ENCODE peak calls at places on chromosome 6, in five cellular contexts. M, G, A, Q and F are unnamed samples.
A peak's percentile ranks its signal among the peaks of the same experiment; 100 is the strongest.

GRCh38 chr6:11615214-11615602 is 77.7 kb downstream of the TMEM170B start:
- DNase-seq in Q (no peak), M (no peak), G (no peak), A (no peak), F (no peak)

GRCh38 chr6:130671119-130672104 is 155.8 kb upstream of the SMLR1 start:
- DNase-seq in Q (no peak), G (no peak), M (no peak), A (no peak), F (no peak)

GRCh38 chr6:80388515-80388914 is 282.0 kb downstream of the BCKDHB start:
- DNase-seq in A (no peak), M (no peak), Q (no peak), G (no peak), F (no peak)

GRCh38 chr6:118558811-118559217 is 10.7 kb downstream of the PLN start:
- DNase-seq in G (no peak), A (no peak), M (no peak), Q (no peak), F (no peak)

GRCh38 chr6:33787336-33787953 is 1.5 kb downstream of the LEMD2 start:
- DNase-seq in M (no peak), G (no peak), A (no peak), Q (no peak), F (no peak)

GRCh38 chr6:35385457-35386202 is 43.3 kb downstream of the PPARD start:
- DNase-seq in M (no peak), A (no peak), G (no peak), Q (no peak), F (peak; percentile 14)

GRCh38 chr6:21468487-21468886 is 125.1 kb upstream of the SOX4 start:
- DNase-seq in A (no peak), Q (no peak), G (no peak), M (no peak), F (no peak)

GRCh38 chr6:96814581-96814980 is 22.7 kb downstream of the GPR63 start:
- DNase-seq in M (no peak), A (no peak), Q (no peak), G (no peak), F (no peak)

GRCh38 chr6:14349507-14349906 is 231.9 kb downstream of the CD83 start:
- DNase-seq in Q (no peak), M (no peak), A (no peak), G (no peak), F (no peak)

GRCh38 chr6:32073613-32074012 is 35.4 kb downstream of the CYP21A2 start:
- DNase-seq in Q (no peak), G (no peak), M (no peak), A (no peak), F (no peak)

GRCh38 chr6:92687278-92687677 is 732.1 kb downstream of the EPHA7 start:
- DNase-seq in M (no peak), Q (no peak), A (no peak), G (no peak), F (no peak)

GRCh38 chr6:4675086-4675485 is 101.1 kb upstream of the CDYL start:
- DNase-seq in M (no peak), Q (no peak), G (no peak), A (no peak), F (no peak)

GRCh38 chr6:30163090-30163917 is at the start of gene TRIM15:
- DNase-seq in G (peak; percentile 12), A (no peak), Q (no peak), M (no peak), F (no peak)

GRCh38 chr6:21767891-21768659 is 174.5 kb downstream of the SOX4 start:
- DNase-seq in Q (no peak), G (no peak), A (no peak), M (no peak), F (no peak)

GRCh38 chr6:5335020-5335419 is 73.7 kb downstream of the FARS2 start:
- DNase-seq in G (no peak), Q (no peak), M (no peak), A (no peak), F (no peak)

GRCh38 chr6:2848851-2849250 is 7.2 kb upstream of the SERPINB1 start:
- DNase-seq in Q (no peak), G (peak; percentile 59), A (peak; percentile 40), M (no peak), F (no peak)

GRCh38 chr6:4346659-4347333 is 211.4 kb upstream of the ECI2 start:
- DNase-seq in A (no peak), M (no peak), Q (no peak), G (no peak), F (no peak)

GRCh38 chr6:31128093-31128676 is 7.9 kb upstream of the CDSN start:
- DNase-seq in A (peak; percentile 65), M (peak; percentile 20), G (peak; percentile 72), Q (peak; percentile 54), F (peak; percentile 19)

GRCh38 chr6:165663283-165663735 is 268 bp upstream of the PDE10A start:
- DNase-seq in A (no peak), Q (peak; percentile 50), G (no peak), M (no peak), F (no peak)

GRCh38 chr6:35292494-35292893 is 5.1 kb upstream of the DEF6 start:
- DNase-seq in Q (no peak), G (no peak), A (no peak), M (no peak), F (no peak)

GRCh38 chr6:29981211-29981812 is 39.0 kb downstream of the HLA-A start:
- DNase-seq in A (no peak), G (no peak), M (no peak), Q (peak; percentile 29), F (no peak)

GRCh38 chr6:93784794-93785757 is 365.7 kb upstream of the EPHA7 start:
- DNase-seq in Q (no peak), M (peak; percentile 10), A (no peak), G (no peak), F (no peak)

GRCh38 chr6:145250436-145250835 is 484.9 kb downstream of the EPM2A start:
- DNase-seq in G (no peak), A (no peak), Q (no peak), M (no peak), F (no peak)

GRCh38 chr6:144415835-144416237 is 130.7 kb downstream of the UTRN start:
- DNase-seq in M (no peak), Q (no peak), G (no peak), A (no peak), F (no peak)

GRCh38 chr6:79544939-79545450 is 7.8 kb upstream of the LCA5 start:
- DNase-seq in Q (peak; percentile 100), M (peak; percentile 88), A (no peak), G (no peak), F (peak; percentile 88)

GRCh38 chr6:44621846-44622245 is 234.3 kb downstream of the CDC5L start:
- DNase-seq in G (no peak), A (no peak), Q (no peak), M (no peak), F (no peak)

GRCh38 chr6:53347250-53347920 is 1.4 kb downstream of the ELOVL5 start:
- DNase-seq in Q (peak; percentile 52), M (peak; percentile 53), G (no peak), A (no peak), F (no peak)

GRCh38 chr6:109454483-109455160 is 950 bp downstream of the MICAL1 start:
- DNase-seq in M (peak; percentile 32), G (peak; percentile 45), A (peak; percentile 30), Q (peak; percentile 31), F (no peak)

GRCh38 chr6:169932491-169932890 is 181.1 kb downstream of the ERMARD start:
- DNase-seq in M (no peak), Q (no peak), G (no peak), A (no peak), F (no peak)

GRCh38 chr6:157811476-157812173 is 11.4 kb upstream of the SNX9 start:
- DNase-seq in A (no peak), G (no peak), Q (no peak), M (no peak), F (no peak)

GRCh38 chr6:126228001-126228791 is 111.7 kb upstream of the CENPW start:
- DNase-seq in M (no peak), G (no peak), A (no peak), Q (peak; percentile 92), F (peak; percentile 22)